ENCODE peak calls at places on chromosome 1, in six cellular contexts. X, E, Q, A, T and Y are unnamed samples.

GRCh38 chr1:86523670-86524354 is 23.1 kb upstream of the CLCA4 start:
- DNase-seq in X (no peak), E (no peak), Q (no peak), A (no peak), T (no peak), Y (no peak)

GRCh38 chr1:20187103-20187812 is 940 bp upstream of the PLA2G2C start:
- DNase-seq in X (peak; percentile 77), E (no peak), Q (no peak), A (no peak), T (no peak), Y (no peak)

GRCh38 chr1:154405762-154406571 is 824 bp downstream of the IL6R start:
- DNase-seq in X (peak; percentile 76), E (peak; percentile 96), Q (no peak), A (peak; percentile 91), T (peak; percentile 96), Y (no peak)

GRCh38 chr1:89487972-89488371 is 36.7 kb upstream of the LRRC8B start:
- DNase-seq in X (no peak), E (no peak), Q (no peak), A (no peak), T (no peak), Y (no peak)

GRCh38 chr1:204465469-204466415 is 28.9 kb downstream of the PIK3C2B start:
- DNase-seq in X (no peak), E (no peak), Q (no peak), A (no peak), T (no peak), Y (no peak)

GRCh38 chr1:203713125-203713524 is 51.9 kb upstream of the LAX1 start:
- DNase-seq in X (no peak), E (no peak), Q (no peak), A (no peak), T (no peak), Y (no peak)

GRCh38 chr1:194548071-194548470 is 1361.7 kb upstream of the B3GALT2 start:
- DNase-seq in X (no peak), E (no peak), Q (no peak), A (no peak), T (no peak), Y (no peak)

GRCh38 chr1:16115468-16116363 is 40.2 kb downstream of the EPHA2 start:
- DNase-seq in X (no peak), E (no peak), Q (no peak), A (no peak), T (no peak), Y (no peak)

GRCh38 chr1:192167941-192168685 is 9.9 kb downstream of the RGS18 start:
- DNase-seq in X (no peak), E (no peak), Q (no peak), A (no peak), T (no peak), Y (no peak)

GRCh38 chr1:196380311-196380710 is 227.9 kb downstream of the KCNT2 start:
- DNase-seq in X (no peak), E (peak; percentile 20), Q (no peak), A (no peak), T (no peak), Y (no peak)

GRCh38 chr1:170808229-170808870 is 127.0 kb upstream of the MROH9 start:
- DNase-seq in X (no peak), E (no peak), Q (no peak), A (no peak), T (no peak), Y (no peak)

GRCh38 chr1:247360991-247361721 is 29.5 kb upstream of the ZNF496 start:
- DNase-seq in X (peak; percentile 22), E (peak; percentile 65), Q (no peak), A (peak; percentile 31), T (no peak), Y (no peak)

GRCh38 chr1:207836616-207837352 is 74.1 kb downstream of the CD34 start:
- DNase-seq in X (no peak), E (no peak), Q (no peak), A (no peak), T (peak; percentile 64), Y (no peak)
- H3K27ac ChIP-seq in X (peak overlapping the region; percentile 47), E (no peak overlapping the region), Q (no peak overlapping the region), A (peak overlapping the region; percentile 21), T (peak overlapping the region; percentile 86), Y (peak overlapping the region; percentile 81)

GRCh38 chr1:21294266-21295058 is 4.2 kb upstream of the ECE1 start:
- DNase-seq in X (peak; percentile 80), E (peak; percentile 67), Q (no peak), A (no peak), T (no peak), Y (no peak)
- H3K4me1 ChIP-seq in X (peaks cover 42% of the 10 kb centered on the region), E (peaks cover 17% of the 10 kb centered on the region), Q (peaks cover 8% of the 10 kb centered on the region), A (peaks cover 4% of the 10 kb centered on the region), T (peaks cover 16% of the 10 kb centered on the region), Y (peaks cover 39% of the 10 kb centered on the region)

DNA sequence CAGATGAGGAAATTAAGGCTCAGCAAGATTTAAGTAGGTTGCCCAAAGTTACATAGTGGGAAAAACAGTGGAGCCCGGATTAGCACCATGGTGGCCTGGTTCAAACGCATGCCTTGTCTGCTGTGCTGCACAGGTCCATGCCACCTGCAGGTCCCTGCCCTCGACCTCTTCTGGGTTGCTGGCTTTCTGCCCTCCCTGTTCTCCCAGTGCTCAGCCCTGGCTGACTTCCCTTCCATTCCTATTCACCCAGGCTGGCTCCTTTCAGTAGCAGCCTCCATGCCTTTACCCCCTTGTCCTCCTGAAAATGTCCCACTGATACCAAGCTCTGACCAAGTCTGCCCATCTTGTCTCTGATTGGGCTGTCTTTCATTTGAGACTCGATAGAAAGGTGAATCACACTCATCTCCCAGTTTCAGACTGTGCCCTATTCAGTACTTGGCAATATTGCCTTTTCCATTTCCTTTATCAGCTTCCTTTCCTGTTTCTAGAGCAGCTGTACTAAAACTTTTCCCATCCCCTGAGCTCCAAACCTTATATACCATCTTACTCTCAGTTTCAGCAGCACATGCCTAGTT is 75.8 kb downstream of the ST3GAL3 start:
- DNase-seq in X (no peak), E (no peak), Q (no peak), A (no peak), T (no peak), Y (no peak)
- H3K27ac ChIP-seq in X (no peak overlapping the region), E (peak overlapping the region; percentile 23), Q (no peak overlapping the region), A (peak overlapping the region; percentile 86), T (no peak overlapping the region), Y (peak overlapping the region; percentile 82)

GRCh38 chr1:17566892-17567291 is 27.4 kb downstream of the ARHGEF10L start:
- DNase-seq in X (no peak), E (no peak), Q (no peak), A (no peak), T (no peak), Y (no peak)

GRCh38 chr1:17567582-17567981 is 28.1 kb downstream of the ARHGEF10L start:
- DNase-seq in X (no peak), E (peak; percentile 88), Q (no peak), A (peak; percentile 49), T (peak; percentile 88), Y (no peak)

GRCh38 chr1:17563494-17564281 is 24.2 kb downstream of the ARHGEF10L start:
- DNase-seq in X (no peak), E (peak; percentile 30), Q (no peak), A (no peak), T (peak; percentile 89), Y (no peak)

GRCh38 chr1:17564458-17565393 is 25.2 kb downstream of the ARHGEF10L start:
- DNase-seq in X (peak; percentile 70), E (no peak), Q (no peak), A (no peak), T (peak; percentile 85), Y (no peak)

GRCh38 chr1:17565551-17565971 is 26.1 kb downstream of the ARHGEF10L start:
- DNase-seq in X (no peak), E (no peak), Q (no peak), A (no peak), T (no peak), Y (no peak)
- H3K4me1 ChIP-seq in X (peaks cover 84% of the 10 kb centered on the region), E (peaks cover 43% of the 10 kb centered on the region), Q (peaks cover 24% of the 10 kb centered on the region), A (peaks cover 81% of the 10 kb centered on the region), T (peaks cover 59% of the 10 kb centered on the region), Y (peaks cover 75% of the 10 kb centered on the region)

DNA sequence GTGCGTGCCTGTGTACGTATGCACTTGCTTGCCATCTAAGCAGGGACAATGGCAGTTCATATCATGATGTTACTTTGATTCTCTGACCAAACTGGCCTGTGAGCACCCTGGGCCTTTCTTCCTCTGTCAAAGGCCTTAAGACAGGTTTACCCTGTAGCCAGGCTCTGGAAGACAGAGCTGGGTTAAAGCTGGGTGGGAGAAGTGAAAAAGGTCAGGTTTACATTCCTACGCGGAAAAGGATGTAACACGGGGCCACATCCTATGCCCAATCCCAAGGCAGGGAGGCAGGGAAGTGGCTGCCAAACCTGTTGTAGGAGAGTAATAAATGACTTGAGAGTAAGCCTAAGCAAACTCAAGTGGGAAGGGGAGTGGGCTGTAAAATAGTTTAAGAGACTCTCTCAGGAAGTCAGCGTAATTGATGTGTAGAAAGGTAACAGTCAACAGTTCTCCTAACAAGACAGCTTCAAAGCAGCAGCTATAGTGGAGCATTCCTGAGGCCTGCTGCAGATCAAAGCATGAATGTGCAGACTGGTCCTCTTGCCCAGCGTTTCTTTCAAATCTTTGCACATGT is 42.7 kb downstream of the LAMC2 start:
- DNase-seq in X (no peak), E (no peak), Q (no peak), A (no peak), T (no peak), Y (no peak)
- H3K27ac ChIP-seq in X (no peak overlapping the region), E (no peak overlapping the region), Q (no peak overlapping the region), A (no peak overlapping the region), T (no peak overlapping the region), Y (no peak overlapping the region)